ENCODE peak calls at places on chromosomes 13 and 19, in seven cellular contexts. U is HuH-7.5; X is AG20443; M is mesothelial cell of epicardium; H is stimulated activated naive CD8-positive, alpha-beta T cell treated with anti-CD3 and anti-CD28 coated beads, Interleukin-15, amount 100 ng/mL, for 72 hours; C is neural crest cell; E is stimulated activated CD4-positive, alpha-beta T cell treated with anti-CD3 and anti-CD28 coated beads, Interleukin-12 subunit alpha, Interleukin-12 subunit beta, amount 100 ng/mL, for 4 hours. I is an unnamed sample.

GRCh38 chr19:512548-513365 is 5.5 kb downstream of the TPGS1 start:
- DNase-seq in U (no peak), X (no peak), M (no peak), H (no peak), C (no peak), E (no peak), I (no peak)

GRCh38 chr13:89363144-89363543 is 1692.0 kb downstream of the SLITRK5 start:
- DNase-seq in U (no peak), X (no peak), M (no peak), H (no peak), C (no peak), E (no peak), I (no peak)

GRCh38 chr19:19304186-19304975 is 15.9 kb downstream of the SUGP1 start:
- DNase-seq in U (no peak), X (peak), M (no peak), H (no peak), C (no peak), E (no peak), I (no peak)

GRCh38 chr19:3608079-3608641 is 1.5 kb upstream of the TBXA2R start:
- DNase-seq in U (no peak), X (no peak), M (no peak), H (no peak), C (no peak), E (no peak), I (no peak)

GRCh38 chr19:56115490-56115889 is 5.6 kb downstream of the ZNF787 start:
- DNase-seq in U (no peak), X (no peak), M (no peak), H (no peak), C (no peak), E (no peak), I (no peak)

GRCh38 chr19:30373593-30373992 is 1.4 kb downstream of the ZNF536 start:
- DNase-seq in U (no peak), X (no peak), M (no peak), H (no peak), C (no peak), E (no peak), I (no peak)

GRCh38 chr19:39599116-39599515 is 3.2 kb upstream of the LGALS13 start:
- DNase-seq in U (peak), X (peak), M (peak), H (no peak), C (peak), E (peak), I (peak)

GRCh38 chr19:19388568-19389555 is 16.6 kb upstream of the GATAD2A start:
- DNase-seq in U (no peak), X (no peak), M (no peak), H (no peak), C (no peak), E (no peak), I (no peak)

GRCh38 chr13:110367620-110368019 is 60.5 kb downstream of the COL4A2 start:
- DNase-seq in U (no peak), X (no peak), M (no peak), H (no peak), C (no peak), E (no peak), I (no peak)

GRCh38 chr13:31053098-31053497 is 108.6 kb downstream of the HSPH1 start:
- DNase-seq in U (no peak), X (no peak), M (no peak), H (no peak), C (no peak), E (no peak), I (peak)

GRCh38 chr13:48594080-48594815 is 59.5 kb upstream of the CYSLTR2 start:
- DNase-seq in U (no peak), X (no peak), M (no peak), H (no peak), C (no peak), E (no peak), I (no peak)

GRCh38 chr13:46717275-46717674 is 79.7 kb downstream of the ESD start:
- DNase-seq in U (no peak), X (no peak), M (no peak), H (no peak), C (no peak), E (no peak), I (no peak)

GRCh38 chr13:99971576-99972189 is at the start of gene ZIC5:
- DNase-seq in U (no peak), X (no peak), M (no peak), H (no peak), C (peak), E (no peak), I (no peak)

GRCh38 chr19:38975214-38975860 is at the start of gene FBXO17:
- DNase-seq in U (peak), X (peak), M (peak), H (no peak), C (peak), E (no peak), I (peak)

GRCh38 chr13:27619093-27619705 is 1.1 kb downstream of the LNX2 start:
- DNase-seq in U (no peak), X (no peak), M (no peak), H (no peak), C (no peak), E (no peak), I (no peak)

GRCh38 chr19:13119654-13120053 is 1.6 kb downstream of the NACC1 start:
- DNase-seq in U (no peak), X (no peak), M (no peak), H (no peak), C (no peak), E (no peak), I (no peak)

GRCh38 chr19:7419777-7420439 is 68.9 kb downstream of the PEX11G start:
- DNase-seq in U (no peak), X (no peak), M (no peak), H (no peak), C (no peak), E (no peak), I (no peak)

GRCh38 chr13:74133657-74134201 is 475 bp downstream of the KLF12 start:
- DNase-seq in U (peak), X (peak), M (peak), H (peak), C (peak), E (peak), I (peak)

GRCh38 chr19:4957981-4958380 is 10.9 kb upstream of the KDM4B start:
- DNase-seq in U (no peak), X (peak), M (no peak), H (no peak), C (no peak), E (no peak), I (no peak)